ENCODE peak calls at places on chromosomes 1 and 21, in eight cellular contexts. One of them, this sample, is unnamed.

GRCh38 chr1:165468850-165469249 is 23.9 kb upstream of the RXRG start:
- DNase-seq in cerebellum: no peak
- DNase-seq in putamen: no peak
- DNase-seq in skeletal muscle cell: no peak
- DNase-seq in non-pigmented ciliary epithelial cell: no peak
- DNase-seq in stomach: no peak
- DNase-seq in HEK293T: no peak
- DNase-seq in left lung: no peak
- DNase-seq in this sample: no peak

GRCh38 chr21:36791150-36791549 is 92.2 kb downstream of the SIM2 start:
- DNase-seq in cerebellum: peak
- DNase-seq in putamen: no peak
- DNase-seq in skeletal muscle cell: no peak
- DNase-seq in non-pigmented ciliary epithelial cell: no peak
- DNase-seq in stomach: no peak
- DNase-seq in HEK293T: no peak
- DNase-seq in left lung: no peak
- DNase-seq in this sample: no peak

GRCh38 chr1:230381049-230381467 is 45.1 kb downstream of the PGBD5 start:
- DNase-seq in cerebellum: no peak
- DNase-seq in putamen: no peak
- DNase-seq in skeletal muscle cell: no peak
- DNase-seq in non-pigmented ciliary epithelial cell: no peak
- DNase-seq in stomach: peak
- DNase-seq in HEK293T: no peak
- DNase-seq in left lung: no peak
- DNase-seq in this sample: peak

GRCh38 chr1:153805042-153805745 is 30.0 kb downstream of the SLC27A3 start:
- DNase-seq in cerebellum: no peak
- DNase-seq in putamen: no peak
- DNase-seq in skeletal muscle cell: peak
- DNase-seq in non-pigmented ciliary epithelial cell: no peak
- DNase-seq in stomach: peak
- DNase-seq in HEK293T: no peak
- DNase-seq in left lung: no peak
- DNase-seq in this sample: no peak

GRCh38 chr1:187053876-187054275 is 225.1 kb downstream of the PLA2G4A start:
- DNase-seq in cerebellum: no peak
- DNase-seq in putamen: no peak
- DNase-seq in skeletal muscle cell: no peak
- DNase-seq in non-pigmented ciliary epithelial cell: no peak
- DNase-seq in stomach: no peak
- DNase-seq in HEK293T: no peak
- DNase-seq in left lung: no peak
- DNase-seq in this sample: no peak

GRCh38 chr1:20328201-20328600 is 37.5 kb downstream of the VWA5B1 start:
- DNase-seq in cerebellum: no peak
- DNase-seq in putamen: no peak
- DNase-seq in skeletal muscle cell: no peak
- DNase-seq in non-pigmented ciliary epithelial cell: no peak
- DNase-seq in stomach: no peak
- DNase-seq in HEK293T: no peak
- DNase-seq in left lung: no peak
- DNase-seq in this sample: no peak

GRCh38 chr1:54978528-54979326 is 1.7 kb upstream of the TMEM61 start:
- DNase-seq in cerebellum: no peak
- DNase-seq in putamen: no peak
- DNase-seq in skeletal muscle cell: no peak
- DNase-seq in non-pigmented ciliary epithelial cell: no peak
- DNase-seq in stomach: no peak
- DNase-seq in HEK293T: no peak
- DNase-seq in left lung: no peak
- DNase-seq in this sample: no peak

GRCh38 chr21:34078915-34079314 is 5.5 kb downstream of the MRPS6 start:
- DNase-seq in cerebellum: no peak
- DNase-seq in putamen: no peak
- DNase-seq in skeletal muscle cell: no peak
- DNase-seq in non-pigmented ciliary epithelial cell: no peak
- DNase-seq in stomach: no peak
- DNase-seq in HEK293T: no peak
- DNase-seq in left lung: no peak
- DNase-seq in this sample: no peak

GRCh38 chr1:38817958-38818705 is 41.4 kb downstream of the RRAGC start:
- DNase-seq in cerebellum: peak
- DNase-seq in putamen: no peak
- DNase-seq in skeletal muscle cell: no peak
- DNase-seq in non-pigmented ciliary epithelial cell: no peak
- DNase-seq in stomach: peak
- DNase-seq in HEK293T: peak
- DNase-seq in left lung: peak
- DNase-seq in this sample: no peak

GRCh38 chr1:68204965-68205630 is 27.2 kb downstream of the WLS start:
- DNase-seq in cerebellum: no peak
- DNase-seq in putamen: no peak
- DNase-seq in skeletal muscle cell: no peak
- DNase-seq in non-pigmented ciliary epithelial cell: no peak
- DNase-seq in stomach: no peak
- DNase-seq in HEK293T: no peak
- DNase-seq in left lung: no peak
- DNase-seq in this sample: no peak

GRCh38 chr21:39094847-39095525 is 88.3 kb downstream of the PSMG1 start:
- DNase-seq in cerebellum: no peak
- DNase-seq in putamen: no peak
- DNase-seq in skeletal muscle cell: no peak
- DNase-seq in non-pigmented ciliary epithelial cell: peak
- DNase-seq in stomach: no peak
- DNase-seq in HEK293T: no peak
- DNase-seq in left lung: no peak
- DNase-seq in this sample: no peak

GRCh38 chr1:202017385-202018225 is 7.2 kb downstream of the ELF3 start:
- DNase-seq in cerebellum: no peak
- DNase-seq in putamen: no peak
- DNase-seq in skeletal muscle cell: no peak
- DNase-seq in non-pigmented ciliary epithelial cell: no peak
- DNase-seq in stomach: peak
- DNase-seq in HEK293T: no peak
- DNase-seq in left lung: no peak
- DNase-seq in this sample: no peak

GRCh38 chr1:12185036-12185435 is 18.2 kb downstream of the TNFRSF1B start:
- DNase-seq in cerebellum: no peak
- DNase-seq in putamen: no peak
- DNase-seq in skeletal muscle cell: no peak
- DNase-seq in non-pigmented ciliary epithelial cell: no peak
- DNase-seq in stomach: no peak
- DNase-seq in HEK293T: no peak
- DNase-seq in left lung: no peak
- DNase-seq in this sample: no peak

GRCh38 chr1:19113362-19114092 is 96.5 kb downstream of the UBR4 start:
- DNase-seq in cerebellum: peak
- DNase-seq in putamen: peak
- DNase-seq in skeletal muscle cell: no peak
- DNase-seq in non-pigmented ciliary epithelial cell: peak
- DNase-seq in stomach: no peak
- DNase-seq in HEK293T: peak
- DNase-seq in left lung: no peak
- DNase-seq in this sample: peak

GRCh38 chr1:59560807-59561450 is 253.8 kb upstream of the HOOK1 start:
- DNase-seq in cerebellum: no peak
- DNase-seq in putamen: no peak
- DNase-seq in skeletal muscle cell: no peak
- DNase-seq in non-pigmented ciliary epithelial cell: no peak
- DNase-seq in stomach: no peak
- DNase-seq in HEK293T: no peak
- DNase-seq in left lung: no peak
- DNase-seq in this sample: no peak

GRCh38 chr1:58768332-58768731 is 15.5 kb downstream of the JUN start:
- DNase-seq in cerebellum: no peak
- DNase-seq in putamen: no peak
- DNase-seq in skeletal muscle cell: no peak
- DNase-seq in non-pigmented ciliary epithelial cell: no peak
- DNase-seq in stomach: no peak
- DNase-seq in HEK293T: no peak
- DNase-seq in left lung: no peak
- DNase-seq in this sample: no peak

GRCh38 chr1:173867141-173867752 is 542 bp downstream of the GAS5 start:
- DNase-seq in cerebellum: no peak
- DNase-seq in putamen: no peak
- DNase-seq in skeletal muscle cell: no peak
- DNase-seq in non-pigmented ciliary epithelial cell: no peak
- DNase-seq in stomach: no peak
- DNase-seq in HEK293T: no peak
- DNase-seq in left lung: peak
- DNase-seq in this sample: peak

GRCh38 chr1:115495603-115496002 is 146.2 kb upstream of the VANGL1 start:
- DNase-seq in cerebellum: no peak
- DNase-seq in putamen: no peak
- DNase-seq in skeletal muscle cell: no peak
- DNase-seq in non-pigmented ciliary epithelial cell: peak
- DNase-seq in stomach: no peak
- DNase-seq in HEK293T: no peak
- DNase-seq in left lung: no peak
- DNase-seq in this sample: no peak

GRCh38 chr1:239909894-239910293 is 181.8 kb upstream of the FMN2 start:
- DNase-seq in cerebellum: no peak
- DNase-seq in putamen: no peak
- DNase-seq in skeletal muscle cell: peak
- DNase-seq in non-pigmented ciliary epithelial cell: no peak
- DNase-seq in stomach: no peak
- DNase-seq in HEK293T: no peak
- DNase-seq in left lung: peak
- DNase-seq in this sample: peak

GRCh38 chr1:230807029-230807428 is 59.8 kb downstream of the CAPN9 start:
- DNase-seq in cerebellum: peak
- DNase-seq in putamen: peak
- DNase-seq in skeletal muscle cell: no peak
- DNase-seq in non-pigmented ciliary epithelial cell: no peak
- DNase-seq in stomach: no peak
- DNase-seq in HEK293T: no peak
- DNase-seq in left lung: no peak
- DNase-seq in this sample: peak

GRCh38 chr1:25246600-25247023 is 642 bp downstream of the RSRP1 start:
- DNase-seq in cerebellum: no peak
- DNase-seq in putamen: no peak
- DNase-seq in skeletal muscle cell: no peak
- DNase-seq in non-pigmented ciliary epithelial cell: no peak
- DNase-seq in stomach: peak
- DNase-seq in HEK293T: peak
- DNase-seq in left lung: no peak
- DNase-seq in this sample: no peak

GRCh38 chr1:211384524-211384923 is 57.9 kb downstream of the TRAF5 start:
- DNase-seq in cerebellum: no peak
- DNase-seq in putamen: no peak
- DNase-seq in skeletal muscle cell: no peak
- DNase-seq in non-pigmented ciliary epithelial cell: no peak
- DNase-seq in stomach: no peak
- DNase-seq in HEK293T: no peak
- DNase-seq in left lung: no peak
- DNase-seq in this sample: no peak

GRCh38 chr1:52683367-52683940 is 14.7 kb downstream of the COA7 start:
- DNase-seq in cerebellum: no peak
- DNase-seq in putamen: no peak
- DNase-seq in skeletal muscle cell: no peak
- DNase-seq in non-pigmented ciliary epithelial cell: no peak
- DNase-seq in stomach: no peak
- DNase-seq in HEK293T: no peak
- DNase-seq in left lung: no peak
- DNase-seq in this sample: no peak

This sample was measured in head of caudate nucleus.